ENCODE peak calls at places on chromosomes 16 and 17, in five cellular contexts. F is skeletal muscle cell; I is ELR; N is esophagus squamous epithelium; T is activated T-cell treated with anti-CD3 and anti-CD28 coated beads, Interleukin-2, amount 50 U/mL, for 48 hours. J is an unnamed sample.

GRCh38 chr17:28885363-28885762 is 12.2 kb downstream of the FLOT2 start:
- DNase-seq in F (no peak), T (no peak), N (no peak), I (no peak), J (no peak)

GRCh38 chr16:88999457-89000206 is 22.6 kb upstream of the CBFA2T3 start:
- DNase-seq in I (no peak), F (no peak), T (peak; percentile 68), N (no peak), J (peak; percentile 54)

GRCh38 chr16:29820271-29820701 is at the start of gene MVP:
- DNase-seq in I (peak; percentile 73), T (peak; percentile 80), N (no peak), F (no peak), J (peak; percentile 73)

GRCh38 chr17:72119280-72119962 is 1.4 kb upstream of the SOX9 start:
- DNase-seq in F (no peak), I (no peak), T (no peak), N (no peak), J (no peak)

GRCh38 chr16:2979669-2980226 is 498 bp downstream of the PKMYT1 start:
- DNase-seq in I (peak; percentile 47), F (no peak), N (no peak), T (peak; percentile 62), J (peak; percentile 62)

GRCh38 chr17:35923609-35924114 is 6.9 kb downstream of the RDM1 start:
- DNase-seq in I (no peak), N (no peak), F (no peak), T (no peak), J (no peak)

GRCh38 chr17:9475259-9475658 is 100.4 kb downstream of the STX8 start:
- DNase-seq in F (no peak), N (no peak), I (no peak), T (no peak), J (no peak)

GRCh38 chr16:75244225-75244792 is 7.1 kb downstream of the BCAR1 start:
- DNase-seq in N (no peak), I (peak; percentile 69), F (no peak), T (no peak), J (no peak)

GRCh38 chr17:69870091-69870530 is 204.9 kb upstream of the KCNJ16 start:
- DNase-seq in T (no peak), I (peak; percentile 100), N (no peak), F (peak; percentile 37), J (no peak)

GRCh38 chr17:76371656-76372628 is 12.5 kb upstream of the SPHK1 start:
- DNase-seq in I (peak; percentile 100), T (no peak), F (peak; percentile 98), N (no peak), J (no peak)

GRCh38 chr16:71840052-71840451 is 5.7 kb upstream of the ATXN1L start:
- DNase-seq in F (no peak), N (no peak), I (peak; percentile 13), T (no peak), J (no peak)

GRCh38 chr16:67112591-67113399 is 3.1 kb downstream of the PHAF1 start:
- DNase-seq in T (no peak), I (no peak), N (no peak), F (no peak), J (no peak)

GRCh38 chr16:11685844-11686618 is 17.8 kb downstream of the SNN start:
- DNase-seq in I (peak; percentile 59), N (no peak), T (no peak), F (no peak), J (no peak)

GRCh38 chr17:17819561-17819995 is 17.2 kb downstream of the SREBF1 start:
- DNase-seq in I (peak; percentile 93), F (peak; percentile 74), T (peak; percentile 86), N (no peak), J (peak; percentile 86)

GRCh38 chr17:81519284-81520020 is 6.9 kb upstream of the ACTG1 start:
- DNase-seq in I (peak; percentile 61), F (no peak), N (no peak), T (peak; percentile 81), J (peak; percentile 79)

GRCh38 chr17:78875738-78876597 is 27.0 kb downstream of the CEP295NL start:
- DNase-seq in I (peak; percentile 80), T (no peak), F (no peak), N (no peak), J (no peak)

GRCh38 chr16:28291651-28292626 is at the start of gene SBK1:
- DNase-seq in N (no peak), T (peak; percentile 89), I (peak; percentile 74), F (no peak), J (peak; percentile 85)

J was measured in stimulated activated CD8-positive, alpha-beta memory T cell treated with anti-CD3 and anti-CD28 coated beads, Interleukin-4, amount 100 ng/mL, for 48 hours.